ENCODE peak calls at places on chromosomes 2 and 18, in nine cellular contexts. O, M, R, Q, C, Y, V, Z and X are unnamed samples.

GRCh38 chr2:127610561-127610960 is 35.4 kb upstream of the GPR17 start:
- DNase-seq in O (peak), M (no peak), R (no peak), Q (no peak), C (no peak), Y (no peak), V (no peak), Z (no peak), X (no peak)

GRCh38 chr2:2103320-2103719 is 227.8 kb downstream of the MYT1L start:
- DNase-seq in O (no peak), M (no peak), R (no peak), Q (no peak), C (no peak), Y (no peak), V (no peak), Z (no peak), X (no peak)

GRCh38 chr2:201950606-201951005 is 83.0 kb upstream of the FZD7 start:
- DNase-seq in O (no peak), M (no peak), R (no peak), Q (no peak), C (peak), Y (no peak), V (no peak), Z (no peak), X (no peak)

GRCh38 chr2:101473911-101474751 is 781 bp downstream of the RFX8 start:
- DNase-seq in O (peak), M (peak), R (peak), Q (no peak), C (peak), Y (no peak), V (peak), Z (peak), X (peak)

GRCh38 chr2:10404324-10405143 is 43.6 kb downstream of the ODC1 start:
- DNase-seq in O (no peak), M (no peak), R (no peak), Q (no peak), C (no peak), Y (no peak), V (no peak), Z (no peak), X (no peak)

GRCh38 chr2:65231121-65231520 is 3.5 kb downstream of the ACTR2 start:
- DNase-seq in O (no peak), M (peak), R (no peak), Q (no peak), C (peak), Y (no peak), V (no peak), Z (no peak), X (no peak)

GRCh38 chr2:204533629-204534370 is 11.5 kb upstream of the PARD3B start:
- DNase-seq in O (no peak), M (no peak), R (no peak), Q (no peak), C (no peak), Y (no peak), V (peak), Z (no peak), X (no peak)

GRCh38 chr2:72630767-72631166 is 195.1 kb downstream of the EXOC6B start:
- DNase-seq in O (no peak), M (peak), R (no peak), Q (no peak), C (peak), Y (no peak), V (no peak), Z (no peak), X (no peak)

GRCh38 chr2:231720292-231720691 is 12.0 kb downstream of the PTMA start:
- DNase-seq in O (no peak), M (no peak), R (no peak), Q (no peak), C (no peak), Y (no peak), V (no peak), Z (no peak), X (no peak)

GRCh38 chr18:27778441-27778840 is 398.5 kb downstream of the CDH2 start:
- DNase-seq in O (no peak), M (peak), R (no peak), Q (peak), C (peak), Y (no peak), V (peak), Z (no peak), X (no peak)

GRCh38 chr2:67346718-67347407 is 50.3 kb upstream of the ETAA1 start:
- DNase-seq in O (no peak), M (peak), R (no peak), Q (no peak), C (no peak), Y (no peak), V (no peak), Z (no peak), X (no peak)

GRCh38 chr2:45938649-45939511 is 287.4 kb downstream of the PRKCE start:
- DNase-seq in O (peak), M (peak), R (peak), Q (peak), C (peak), Y (no peak), V (peak), Z (no peak), X (peak)

GRCh38 chr2:222424281-222424728 is at the start of gene SGPP2:
- DNase-seq in O (peak), M (no peak), R (peak), Q (no peak), C (no peak), Y (no peak), V (no peak), Z (no peak), X (peak)

GRCh38 chr18:34893239-34893638 is 148.0 kb upstream of the MAPRE2 start:
- DNase-seq in O (no peak), M (no peak), R (no peak), Q (no peak), C (no peak), Y (no peak), V (no peak), Z (no peak), X (no peak)

GRCh38 chr2:105143467-105144127 is 97.9 kb upstream of the GPR45 start:
- DNase-seq in O (no peak), M (no peak), R (no peak), Q (no peak), C (peak), Y (peak), V (no peak), Z (peak), X (peak)

GRCh38 chr2:145644820-145645302 is 1124.9 kb upstream of the ZEB2 start:
- DNase-seq in O (no peak), M (peak), R (no peak), Q (no peak), C (no peak), Y (peak), V (no peak), Z (no peak), X (no peak)

GRCh38 chr2:217538719-217539118 is 464.1 kb downstream of the TNS1 start:
- DNase-seq in O (no peak), M (no peak), R (no peak), Q (no peak), C (no peak), Y (no peak), V (no peak), Z (no peak), X (no peak)

GRCh38 chr2:207408086-207408794 is 121.5 kb upstream of the CREB1 start:
- DNase-seq in O (peak), M (peak), R (no peak), Q (no peak), C (peak), Y (no peak), V (no peak), Z (no peak), X (no peak)

GRCh38 chr2:69581774-69582581 is 61.6 kb downstream of the AAK1 start:
- DNase-seq in O (no peak), M (peak), R (no peak), Q (no peak), C (peak), Y (no peak), V (peak), Z (no peak), X (no peak)

GRCh38 chr18:59719533-59720325 is 22.5 kb upstream of the CCBE1 start:
- DNase-seq in O (no peak), M (peak), R (no peak), Q (peak), C (peak), Y (no peak), V (peak), Z (no peak), X (no peak)

GRCh38 chr2:216426938-216427337 is 14.7 kb downstream of the SMARCAL1 start:
- DNase-seq in O (no peak), M (peak), R (no peak), Q (no peak), C (peak), Y (no peak), V (peak), Z (no peak), X (no peak)

GRCh38 chr2:120624056-120624737 is 111.5 kb upstream of the GLI2 start:
- DNase-seq in O (no peak), M (no peak), R (no peak), Q (no peak), C (no peak), Y (peak), V (no peak), Z (no peak), X (no peak)

GRCh38 chr2:157696036-157696435 is 67.4 kb upstream of the ACVR1C start:
- DNase-seq in O (no peak), M (no peak), R (no peak), Q (no peak), C (no peak), Y (no peak), V (peak), Z (no peak), X (no peak)

GRCh38 chr18:61606068-61606660 is 272.9 kb downstream of the CDH20 start:
- DNase-seq in O (no peak), M (peak), R (peak), Q (no peak), C (peak), Y (no peak), V (peak), Z (no peak), X (peak)

GRCh38 chr2:238262496-238263122 is 22.8 kb upstream of the HES6 start:
- DNase-seq in O (no peak), M (no peak), R (no peak), Q (no peak), C (no peak), Y (no peak), V (no peak), Z (no peak), X (no peak)

GRCh38 chr2:98698896-98699295 is 32.0 kb downstream of the MGAT4A start:
- DNase-seq in O (no peak), M (no peak), R (no peak), Q (no peak), C (no peak), Y (no peak), V (no peak), Z (no peak), X (no peak)

GRCh38 chr2:238527565-238527964 is 100.8 kb downstream of the ASB1 start:
- DNase-seq in O (no peak), M (peak), R (no peak), Q (no peak), C (peak), Y (no peak), V (no peak), Z (no peak), X (no peak)

GRCh38 chr18:519019-519879 is 18.7 kb upstream of the COLEC12 start:
- DNase-seq in O (peak), M (peak), R (peak), Q (no peak), C (peak), Y (no peak), V (peak), Z (no peak), X (no peak)

GRCh38 chr18:65415167-65415566 is 335.6 kb upstream of the CDH7 start:
- DNase-seq in O (no peak), M (no peak), R (no peak), Q (no peak), C (no peak), Y (no peak), V (no peak), Z (no peak), X (no peak)

GRCh38 chr2:168456526-168457176 is 579 bp downstream of the CERS6 start:
- DNase-seq in O (peak), M (peak), R (peak), Q (no peak), C (peak), Y (no peak), V (no peak), Z (peak), X (peak)

GRCh38 chr2:101986804-101987740 is 4.7 kb upstream of the IL1R2 start:
- DNase-seq in O (peak), M (peak), R (no peak), Q (no peak), C (peak), Y (no peak), V (no peak), Z (no peak), X (no peak)

GRCh38 chr2:96574364-96574763 is 37.8 kb downstream of the ARID5A start:
- DNase-seq in O (no peak), M (no peak), R (no peak), Q (no peak), C (no peak), Y (no peak), V (no peak), Z (no peak), X (no peak)
- TF ChIP-seq CTCF in O (no peak), M (peak), R (no peak), Q (peak), C (no peak), Y (no peak), V (peak), Z (no peak), X (no peak)

GRCh38 chr18:69853061-69853460 is 94.6 kb downstream of the CD226 start:
- DNase-seq in O (no peak), M (no peak), R (no peak), Q (no peak), C (no peak), Y (no peak), V (no peak), Z (no peak), X (no peak)

GRCh38 chr18:69854455-69854854 is 93.2 kb downstream of the CD226 start:
- DNase-seq in O (no peak), M (no peak), R (no peak), Q (no peak), C (no peak), Y (no peak), V (no peak), Z (no peak), X (no peak)

DNA sequence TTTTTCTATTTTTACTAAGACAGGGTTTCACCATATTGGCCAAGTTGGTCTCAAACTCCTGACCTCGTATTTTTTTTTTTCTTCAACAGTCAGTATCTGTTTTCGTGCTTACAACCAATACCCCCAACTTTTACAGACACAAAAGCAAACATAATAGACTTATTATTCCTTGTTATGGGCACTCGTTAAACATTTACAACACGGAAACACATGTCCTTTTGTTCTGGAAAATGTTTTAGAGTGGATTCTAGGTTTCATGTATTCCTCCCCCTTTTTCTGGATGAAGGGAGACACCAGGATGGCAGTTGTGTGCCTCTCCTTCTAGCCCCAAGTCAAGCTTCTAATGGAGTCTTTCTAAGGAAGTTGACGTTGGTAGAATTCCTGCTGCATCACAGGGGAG is 88.8 kb downstream of the CD226 start:
- DNase-seq in O (no peak), M (no peak), R (no peak), Q (no peak), C (no peak), Y (no peak), V (no peak), Z (no peak), X (no peak)
- TF ChIP-seq CTCF in O (no peak), M (no peak), R (no peak), Q (no peak), C (no peak), Y (no peak), V (no peak), Z (no peak), X (no peak)

GRCh38 chr2:147843864-147844690 is 752 bp upstream of the ACVR2A start:
- DNase-seq in O (peak), M (peak), R (peak), Q (peak), C (peak), Y (peak), V (peak), Z (peak), X (peak)
- TF ChIP-seq CTCF in O (peak), M (no peak), R (peak), Q (peak), C (peak), Y (no peak), V (peak), Z (peak), X (no peak)

GRCh38 chr18:43396266-43396665 is 119.0 kb upstream of the SYT4 start:
- DNase-seq in O (no peak), M (peak), R (no peak), Q (peak), C (peak), Y (no peak), V (peak), Z (no peak), X (no peak)
- TF ChIP-seq CTCF in O (no peak), M (peak), R (peak), Q (peak), C (peak), Y (no peak), V (peak), Z (peak), X (peak)

GRCh38 chr2:25561136-25561850 is 112.1 kb downstream of the DTNB start:
- DNase-seq in O (no peak), M (no peak), R (no peak), Q (no peak), C (no peak), Y (no peak), V (no peak), Z (no peak), X (no peak)

GRCh38 chr2:25567406-25567805 is 106.0 kb downstream of the DTNB start:
- DNase-seq in O (no peak), M (peak), R (no peak), Q (peak), C (peak), Y (peak), V (peak), Z (no peak), X (no peak)

GRCh38 chr2:25570161-25570840 is 103.1 kb downstream of the DTNB start:
- DNase-seq in O (no peak), M (peak), R (no peak), Q (no peak), C (peak), Y (no peak), V (no peak), Z (no peak), X (no peak)

GRCh38 chr2:25566094-25566493 is 107.3 kb downstream of the DTNB start:
- DNase-seq in O (no peak), M (no peak), R (no peak), Q (no peak), C (no peak), Y (no peak), V (no peak), Z (no peak), X (no peak)

DNA sequence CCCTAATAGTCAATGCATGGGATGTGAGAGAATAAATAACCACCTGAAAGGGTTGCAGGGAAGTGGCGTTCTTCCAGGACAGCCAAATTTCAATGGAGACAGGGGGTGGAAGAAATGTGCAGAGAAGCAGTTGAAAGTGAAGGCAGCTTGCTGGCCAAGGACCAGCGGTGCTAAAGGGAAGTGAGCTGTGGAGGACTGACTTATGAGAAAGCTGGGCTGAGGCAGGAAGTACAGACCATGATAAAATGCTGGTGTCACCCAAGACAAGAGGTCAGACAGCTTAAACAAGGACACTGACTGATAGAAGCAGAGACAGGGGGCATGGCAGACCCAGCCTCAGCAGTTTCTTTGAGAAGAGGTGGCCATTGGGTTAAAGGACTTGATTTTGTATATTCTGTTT is 106.7 kb downstream of the DTNB start:
- DNase-seq in O (peak), M (peak), R (no peak), Q (no peak), C (peak), Y (peak), V (peak), Z (no peak), X (no peak)
- TF ChIP-seq CTCF in O (no peak), M (no peak), R (no peak), Q (no peak), C (no peak), Y (no peak), V (no peak), Z (no peak), X (no peak)